ENCODE peak calls at places on chromosome 2, in six cellular contexts. One of them, this sample, is unnamed.

GRCh38 chr2:63765117-63765516 is 76.6 kb upstream of the UGP2 start:
- DNase-seq in A549: no peak
- DNase-seq in T-helper 9 cell: no peak
- DNase-seq in cerebellum: no peak
- DNase-seq in PC-9: no peak
- DNase-seq in COR-L47: no peak
- DNase-seq in this sample: no peak

GRCh38 chr2:58046585-58047372 is at the start of gene VRK2:
- DNase-seq in PC-9: peak
- DNase-seq in COR-L47: peak
- DNase-seq in A549: peak
- DNase-seq in T-helper 9 cell: peak
- DNase-seq in cerebellum: no peak
- DNase-seq in this sample: peak

GRCh38 chr2:150781142-150781541 is 293.7 kb upstream of the RND3 start:
- DNase-seq in T-helper 9 cell: no peak
- DNase-seq in COR-L47: no peak
- DNase-seq in A549: no peak
- DNase-seq in cerebellum: no peak
- DNase-seq in PC-9: no peak
- DNase-seq in this sample: no peak

GRCh38 chr2:205461169-205461568 is 221.1 kb upstream of the NRP2 start:
- DNase-seq in COR-L47: no peak
- DNase-seq in PC-9: no peak
- DNase-seq in T-helper 9 cell: no peak
- DNase-seq in cerebellum: no peak
- DNase-seq in A549: no peak
- DNase-seq in this sample: no peak

GRCh38 chr2:11505652-11506610 is 27.9 kb upstream of the GREB1 start:
- DNase-seq in A549: no peak
- DNase-seq in PC-9: peak
- DNase-seq in T-helper 9 cell: no peak
- DNase-seq in cerebellum: no peak
- DNase-seq in COR-L47: no peak
- DNase-seq in this sample: no peak

GRCh38 chr2:199431748-199432213 is 26.0 kb downstream of the SATB2 start:
- DNase-seq in A549: peak
- DNase-seq in COR-L47: no peak
- DNase-seq in cerebellum: no peak
- DNase-seq in T-helper 9 cell: no peak
- DNase-seq in PC-9: no peak
- DNase-seq in this sample: no peak

GRCh38 chr2:42063383-42064171 is 15.8 kb downstream of the PKDCC start:
- DNase-seq in cerebellum: no peak
- DNase-seq in A549: peak
- DNase-seq in COR-L47: no peak
- DNase-seq in T-helper 9 cell: no peak
- DNase-seq in PC-9: no peak
- DNase-seq in this sample: no peak

GRCh38 chr2:102119255-102119654 is 23.3 kb upstream of the IL1R1 start:
- DNase-seq in T-helper 9 cell: no peak
- DNase-seq in cerebellum: no peak
- DNase-seq in COR-L47: no peak
- DNase-seq in A549: no peak
- DNase-seq in PC-9: no peak
- DNase-seq in this sample: no peak

GRCh38 chr2:29509397-29509796 is 394.2 kb downstream of the CLIP4 start:
- DNase-seq in COR-L47: no peak
- DNase-seq in cerebellum: no peak
- DNase-seq in PC-9: no peak
- DNase-seq in T-helper 9 cell: no peak
- DNase-seq in A549: no peak
- DNase-seq in this sample: no peak

GRCh38 chr2:135256531-135257258 is 204.6 kb downstream of the RAB3GAP1 start:
- DNase-seq in COR-L47: no peak
- DNase-seq in A549: no peak
- DNase-seq in cerebellum: no peak
- DNase-seq in PC-9: peak
- DNase-seq in T-helper 9 cell: no peak
- DNase-seq in this sample: no peak

GRCh38 chr2:68292108-68292710 is 27.5 kb downstream of the CNRIP1 start:
- DNase-seq in COR-L47: peak
- DNase-seq in PC-9: peak
- DNase-seq in cerebellum: peak
- DNase-seq in T-helper 9 cell: no peak
- DNase-seq in A549: peak
- DNase-seq in this sample: no peak

GRCh38 chr2:36059684-36060083 is 295.9 kb upstream of the CRIM1 start:
- DNase-seq in COR-L47: no peak
- DNase-seq in cerebellum: no peak
- DNase-seq in PC-9: no peak
- DNase-seq in T-helper 9 cell: no peak
- DNase-seq in A549: no peak
- DNase-seq in this sample: no peak

GRCh38 chr2:95240556-95240955 is 33.2 kb downstream of the ZNF892 start:
- DNase-seq in cerebellum: no peak
- DNase-seq in A549: no peak
- DNase-seq in COR-L47: no peak
- DNase-seq in T-helper 9 cell: no peak
- DNase-seq in PC-9: peak
- DNase-seq in this sample: no peak

GRCh38 chr2:110149330-110150220 is 34.0 kb upstream of the MALL start:
- DNase-seq in cerebellum: no peak
- DNase-seq in PC-9: peak
- DNase-seq in A549: no peak
- DNase-seq in COR-L47: no peak
- DNase-seq in T-helper 9 cell: no peak
- DNase-seq in this sample: no peak

GRCh38 chr2:127231130-127231865 is 11.2 kb upstream of the CYP27C1 start:
- DNase-seq in A549: peak
- DNase-seq in COR-L47: no peak
- DNase-seq in T-helper 9 cell: no peak
- DNase-seq in PC-9: no peak
- DNase-seq in cerebellum: no peak
- DNase-seq in this sample: peak

GRCh38 chr2:241066893-241067341 is 35.2 kb downstream of the MTERF4 start:
- DNase-seq in PC-9: peak
- DNase-seq in T-helper 9 cell: no peak
- DNase-seq in COR-L47: no peak
- DNase-seq in cerebellum: no peak
- DNase-seq in A549: peak
- DNase-seq in this sample: no peak

GRCh38 chr2:167550448-167550847 is 662.2 kb downstream of the XIRP2 start:
- DNase-seq in A549: peak
- DNase-seq in PC-9: no peak
- DNase-seq in COR-L47: peak
- DNase-seq in T-helper 9 cell: no peak
- DNase-seq in cerebellum: no peak
- DNase-seq in this sample: no peak

GRCh38 chr2:9251154-9252001 is 44.8 kb downstream of the ASAP2 start:
- DNase-seq in cerebellum: peak
- DNase-seq in A549: peak
- DNase-seq in COR-L47: no peak
- DNase-seq in PC-9: peak
- DNase-seq in T-helper 9 cell: no peak
- DNase-seq in this sample: no peak

GRCh38 chr2:60549250-60550150 is 4.0 kb downstream of the BCL11A start:
- DNase-seq in cerebellum: no peak
- DNase-seq in A549: no peak
- DNase-seq in COR-L47: peak
- DNase-seq in T-helper 9 cell: no peak
- DNase-seq in PC-9: no peak
- DNase-seq in this sample: peak

GRCh38 chr2:190507135-190507534 is 27.4 kb downstream of the NEMP2 start:
- DNase-seq in PC-9: no peak
- DNase-seq in T-helper 9 cell: no peak
- DNase-seq in A549: no peak
- DNase-seq in cerebellum: peak
- DNase-seq in COR-L47: peak
- DNase-seq in this sample: no peak

GRCh38 chr2:24768601-24769000 is 24.6 kb downstream of the PTRHD1 start:
- DNase-seq in COR-L47: no peak
- DNase-seq in PC-9: no peak
- DNase-seq in T-helper 9 cell: no peak
- DNase-seq in A549: no peak
- DNase-seq in cerebellum: no peak
- DNase-seq in this sample: no peak

GRCh38 chr2:73877071-73877802 is 15.6 kb upstream of the ACTG2 start:
- DNase-seq in COR-L47: no peak
- DNase-seq in PC-9: no peak
- DNase-seq in T-helper 9 cell: no peak
- DNase-seq in A549: no peak
- DNase-seq in cerebellum: no peak
- DNase-seq in this sample: peak

GRCh38 chr2:180359522-180360282 is 352.6 kb upstream of the CWC22 start:
- DNase-seq in A549: no peak
- DNase-seq in COR-L47: no peak
- DNase-seq in PC-9: peak
- DNase-seq in cerebellum: no peak
- DNase-seq in T-helper 9 cell: no peak
- DNase-seq in this sample: no peak

GRCh38 chr2:120920438-120920814 is 184.8 kb downstream of the GLI2 start:
- DNase-seq in PC-9: no peak
- DNase-seq in COR-L47: no peak
- DNase-seq in T-helper 9 cell: no peak
- DNase-seq in A549: no peak
- DNase-seq in cerebellum: no peak
- DNase-seq in this sample: no peak

GRCh38 chr2:199739413-199740110 is 111.4 kb downstream of the FTCDNL1 start:
- DNase-seq in T-helper 9 cell: peak
- DNase-seq in PC-9: peak
- DNase-seq in cerebellum: peak
- DNase-seq in A549: peak
- DNase-seq in COR-L47: peak
- DNase-seq in this sample: peak

GRCh38 chr2:176106636-176107539 is at the start of gene HOXD11:
- DNase-seq in T-helper 9 cell: no peak
- DNase-seq in A549: peak
- DNase-seq in cerebellum: no peak
- DNase-seq in PC-9: no peak
- DNase-seq in COR-L47: peak
- DNase-seq in this sample: no peak

GRCh38 chr2:161273038-161273760 is 35.0 kb upstream of the PSMD14 start:
- DNase-seq in COR-L47: peak
- DNase-seq in A549: peak
- DNase-seq in PC-9: no peak
- DNase-seq in T-helper 9 cell: no peak
- DNase-seq in cerebellum: peak
- DNase-seq in this sample: peak

GRCh38 chr2:195486987-195487644 is 169.9 kb upstream of the SLC39A10 start:
- DNase-seq in A549: peak
- DNase-seq in T-helper 9 cell: no peak
- DNase-seq in cerebellum: no peak
- DNase-seq in COR-L47: no peak
- DNase-seq in PC-9: peak
- DNase-seq in this sample: no peak

GRCh38 chr2:13681936-13682335 is 950.6 kb upstream of the LRATD1 start:
- DNase-seq in PC-9: no peak
- DNase-seq in T-helper 9 cell: no peak
- DNase-seq in COR-L47: no peak
- DNase-seq in A549: no peak
- DNase-seq in cerebellum: no peak
- DNase-seq in this sample: no peak

GRCh38 chr2:204533629-204534370 is 11.5 kb upstream of the PARD3B start:
- DNase-seq in COR-L47: no peak
- DNase-seq in T-helper 9 cell: no peak
- DNase-seq in A549: peak
- DNase-seq in PC-9: no peak
- DNase-seq in cerebellum: no peak
- DNase-seq in this sample: no peak

GRCh38 chr2:64737547-64737946 is 83.8 kb upstream of the SERTAD2 start:
- DNase-seq in COR-L47: no peak
- DNase-seq in A549: no peak
- DNase-seq in cerebellum: no peak
- DNase-seq in PC-9: no peak
- DNase-seq in T-helper 9 cell: no peak
- DNase-seq in this sample: no peak

GRCh38 chr2:3595985-3596384 is 1.1 kb downstream of the COLEC11 start:
- DNase-seq in PC-9: no peak
- DNase-seq in cerebellum: no peak
- DNase-seq in COR-L47: no peak
- DNase-seq in T-helper 9 cell: no peak
- DNase-seq in A549: no peak
- DNase-seq in this sample: no peak

GRCh38 chr2:53252115-53252514 is 515.5 kb upstream of the CHAC2 start:
- DNase-seq in cerebellum: no peak
- DNase-seq in PC-9: peak
- DNase-seq in COR-L47: no peak
- DNase-seq in T-helper 9 cell: no peak
- DNase-seq in A549: no peak
- DNase-seq in this sample: no peak